ENCODE peak calls at places on chromosomes 6 and 20, in six cellular contexts. W is NCI-H1930; Z is hippocampal formation; O is HFF-Myc; V is mesendoderm; T is stimulated activated CD4-positive, alpha-beta T cell treated with anti-CD3 and anti-CD28 coated beads, Interleukin-1b, Interleukin-23, amount 100 ng/mL, for 1 hour. K is an unnamed sample.

GRCh38 chr20:53842301-53843099 is 227.9 kb downstream of the BCAS1 start:
- DNase-seq in W (no peak), Z (no peak), O (no peak), V (no peak), T (no peak), K (no peak)

GRCh38 chr6:56335733-56336132 is 88.4 kb upstream of the COL21A1 start:
- DNase-seq in W (no peak), Z (no peak), O (peak), V (no peak), T (no peak), K (no peak)

GRCh38 chr20:45181639-45182038 is 6.9 kb downstream of the PI3 start:
- DNase-seq in W (no peak), Z (no peak), O (peak), V (peak), T (no peak), K (no peak)

GRCh38 chr20:6533321-6533720 is 234.2 kb upstream of the BMP2 start:
- DNase-seq in W (no peak), Z (no peak), O (peak), V (no peak), T (no peak), K (no peak)

GRCh38 chr6:136365781-136366354 is 76.2 kb upstream of the BCLAF1 start:
- DNase-seq in W (no peak), Z (peak), O (no peak), V (no peak), T (no peak), K (no peak)

GRCh38 chr20:31916724-31917123 is 35.1 kb downstream of the PDRG1 start:
- DNase-seq in W (no peak), Z (no peak), O (no peak), V (no peak), T (no peak), K (no peak)

GRCh38 chr6:111534366-111534765 is 51.3 kb upstream of the REV3L start:
- DNase-seq in W (peak), Z (peak), O (peak), V (peak), T (no peak), K (no peak)

GRCh38 chr6:16338577-16339262 is 100.3 kb downstream of the GMPR start:
- DNase-seq in W (peak), Z (no peak), O (peak), V (peak), T (no peak), K (no peak)

GRCh38 chr6:110043366-110043994 is 65.4 kb downstream of the GPR6 start:
- DNase-seq in W (no peak), Z (no peak), O (no peak), V (no peak), T (no peak), K (no peak)

GRCh38 chr6:125802943-125803377 is 12.2 kb downstream of the NCOA7 start:
- DNase-seq in W (no peak), Z (no peak), O (no peak), V (no peak), T (no peak), K (no peak)

K was measured in activated CD8-positive, alpha-beta memory T cell treated with anti-CD3 and anti-CD28 coated beads for 1 hour.